ENCODE peak calls at places on chromosome 10, in four cellular contexts. G is endothelial cell, N is prostate gland, Q is cardiac fibroblast. O is an unnamed sample.

GRCh38 chr10:74502963-74503608 is 323.3 kb upstream of the KAT6B start:
- DNase-seq in Q (peak), N (no peak), G (no peak), O (peak)

GRCh38 chr10:49394933-49395740 is 752 bp downstream of the DRGX start:
- DNase-seq in Q (no peak), N (no peak), G (peak), O (no peak)

GRCh38 chr10:110780704-110781103 is 91.0 kb upstream of the PDCD4 start:
- DNase-seq in N (no peak), G (no peak), Q (no peak), O (no peak)

GRCh38 chr10:29669149-29669548 is 34.4 kb upstream of the SVIL start:
- DNase-seq in N (no peak), G (no peak), Q (peak), O (no peak)

GRCh38 chr10:7857259-7857658 is 39.0 kb downstream of the TAF3 start:
- DNase-seq in N (no peak), G (no peak), Q (no peak), O (no peak)

GRCh38 chr10:111039522-111039921 is 37.3 kb upstream of the ADRA2A start:
- DNase-seq in G (no peak), N (no peak), Q (no peak), O (no peak)

GRCh38 chr10:93222876-93223275 is 149.2 kb downstream of the CYP26A1 start:
- DNase-seq in G (no peak), N (no peak), Q (no peak), O (no peak)

GRCh38 chr10:31140716-31141115 is 109.1 kb upstream of the ZNF438 start:
- DNase-seq in Q (no peak), G (no peak), N (no peak), O (no peak)

GRCh38 chr10:86611386-86611785 is 43.0 kb upstream of the OPN4 start:
- DNase-seq in G (no peak), N (no peak), Q (no peak), O (no peak)

GRCh38 chr10:131242007-131242406 is 69.5 kb downstream of the TCERG1L start:
- DNase-seq in Q (no peak), N (no peak), G (no peak), O (no peak)
- TF ChIP-seq CTCF in Q (no peak), N (no peak), G (no peak), O (no peak)

GRCh38 chr10:62594093-62594520 is 210.4 kb upstream of the ADO start:
- DNase-seq in G (peak), Q (peak), N (peak), O (peak)
- TF ChIP-seq CTCF in G (peak), Q (peak), N (peak), O (peak)

GRCh38 chr10:63492788-63493403 is 27.1 kb upstream of the JMJD1C start:
- DNase-seq in N (no peak), Q (no peak), G (no peak), O (no peak)
- TF ChIP-seq CTCF in N (no peak), Q (no peak), G (no peak), O (no peak)

GRCh38 chr10:34723746-34724145 is 91.3 kb downstream of the PARD3 start:
- DNase-seq in N (peak), Q (peak), G (peak), O (no peak)
- TF ChIP-seq CTCF in N (peak), Q (peak), G (no peak), O (peak)

GRCh38 chr10:82796510-82796909 is 921.5 kb downstream of the NRG3 start:
- DNase-seq in Q (peak), N (no peak), G (no peak), O (no peak)
- TF ChIP-seq CTCF in Q (peak), N (no peak), G (peak), O (peak)